ENCODE peak calls at places on chromosomes 3 and 15, in ten cellular contexts. S is choroid plexus epithelial cell; A is HEK293T; H is ovary; E is type B pancreatic cell; P is stomach; B is AG08395; R is Kasumi-1; Q is mucosa of descending colon; Z is activated naive CD4-positive, alpha-beta T cell. O is an unnamed sample.

GRCh38 chr3:158717576-158717975 is 14.7 kb downstream of the RARRES1 start:
- DNase-seq in P (no peak), B (no peak), S (peak; percentile 30), Q (no peak), H (no peak), Z (no peak), E (no peak), R (no peak), A (no peak), O (no peak)

GRCh38 chr15:33226559-33227181 is 32.2 kb upstream of the FMN1 start:
- DNase-seq in B (peak; percentile 16), R (peak; percentile 47), S (peak; percentile 19), A (peak; percentile 34), E (no peak), H (no peak), P (peak; percentile 66), Z (peak; percentile 15), Q (no peak), O (peak; percentile 11)

GRCh38 chr15:21267686-21268395 is 172.5 kb downstream of the POTEB3 start:
- DNase-seq in B (no peak), E (no peak), H (no peak), P (no peak), S (no peak), R (no peak), A (no peak), Z (no peak), Q (no peak), O (no peak)

GRCh38 chr3:32391643-32392529 is at the start of gene CMTM7:
- DNase-seq in S (peak; percentile 37), E (peak; percentile 77), B (peak; percentile 72), H (peak; percentile 43), R (peak; percentile 55), Q (peak; percentile 86), A (peak; percentile 71), P (peak; percentile 79), Z (peak; percentile 47), O (no peak)

GRCh38 chr15:40354408-40355171 is 3.4 kb upstream of the DISP2 start:
- DNase-seq in R (peak; percentile 20), H (no peak), B (peak; percentile 51), E (no peak), Z (no peak), S (peak; percentile 72), P (no peak), A (peak; percentile 22), Q (no peak), O (no peak)

GRCh38 chr3:143170676-143171075 is 51.1 kb downstream of the CHST2 start:
- DNase-seq in Z (no peak), P (no peak), H (no peak), B (no peak), R (peak; percentile 50), A (no peak), Q (no peak), E (no peak), S (peak; percentile 94), O (no peak)

GRCh38 chr15:40054056-40054745 is 15.2 kb upstream of the SRP14 start:
- DNase-seq in S (no peak), Q (peak; percentile 63), P (no peak), E (peak; percentile 63), H (no peak), R (no peak), B (no peak), Z (no peak), A (no peak), O (no peak)

GRCh38 chr15:91498046-91498445 is 355.5 kb upstream of the SLCO3A1 start:
- DNase-seq in R (no peak), E (no peak), P (no peak), A (no peak), Q (no peak), B (no peak), H (no peak), Z (no peak), S (no peak), O (no peak)

GRCh38 chr3:62242846-62243245 is 130.5 kb downstream of the FEZF2 start:
- DNase-seq in Q (no peak), S (no peak), Z (no peak), A (no peak), B (no peak), E (no peak), R (no peak), P (no peak), H (no peak), O (peak; percentile 37)

GRCh38 chr3:69180869-69181591 is 58.6 kb upstream of the LMOD3 start:
- DNase-seq in S (no peak), Q (no peak), H (no peak), A (no peak), R (no peak), Z (no peak), B (no peak), E (no peak), P (no peak), O (no peak)

O was measured in globus pallidus.